ENCODE peak calls at places on chromosome 4, in five cellular contexts. Y, X, L, E and P are unnamed samples. For H3K4me1 and H3K9me3, the result is how much of the 10 kb centered on the place peaks cover.

GRCh38 chr4:22463179-22463578 is 52.7 kb downstream of the ADGRA3 start:
- DNase-seq in Y (no peak), X (no peak), L (no peak), E (peak), P (no peak)

GRCh38 chr4:156751486-156751885 is 220.1 kb downstream of the PDGFC start:
- DNase-seq in Y (peak), X (no peak), L (no peak), E (no peak), P (peak)

GRCh38 chr4:187183351-187183750 is 459.7 kb upstream of the FAT1 start:
- DNase-seq in Y (no peak), X (no peak), L (no peak), E (no peak), P (peak)

GRCh38 chr4:127708985-127709384 is 21.2 kb upstream of the SLC25A31 start:
- DNase-seq in Y (no peak), X (peak), L (no peak), E (no peak), P (peak)

GRCh38 chr4:189304179-189304578 is 636.5 kb upstream of the FRG1 start:
- DNase-seq in Y (no peak), X (no peak), L (no peak), E (no peak), P (no peak)

GRCh38 chr4:16636911-16637630 is 261.4 kb downstream of the LDB2 start:
- DNase-seq in Y (no peak), X (no peak), L (no peak), E (no peak), P (no peak)

GRCh38 chr4:173056271-173056670 is 112.3 kb upstream of the GALNT7 start:
- DNase-seq in Y (no peak), X (no peak), L (no peak), E (no peak), P (no peak)

GRCh38 chr4:186699298-186699697 is 24.4 kb downstream of the FAT1 start:
- DNase-seq in Y (no peak), X (no peak), L (no peak), E (no peak), P (no peak)

GRCh38 chr4:108045687-108046024 is 56.0 kb downstream of the HADH start:
- DNase-seq in Y (no peak), X (peak), L (peak), E (no peak), P (no peak)

GRCh38 chr4:84952004-84952403 is 14.5 kb downstream of the WDFY3 start:
- DNase-seq in Y (no peak), X (no peak), L (no peak), E (no peak), P (peak)

GRCh38 chr4:84957509-84958420 is 8.7 kb downstream of the WDFY3 start:
- DNase-seq in Y (no peak), X (no peak), L (no peak), E (no peak), P (no peak)

GRCh38 chr4:84952776-84953175 is 13.7 kb downstream of the WDFY3 start:
- DNase-seq in Y (no peak), X (no peak), L (no peak), E (no peak), P (no peak)

GRCh38 chr4:84956014-84956413 is 10.5 kb downstream of the WDFY3 start:
- DNase-seq in Y (no peak), X (no peak), L (no peak), E (no peak), P (no peak)

DNA sequence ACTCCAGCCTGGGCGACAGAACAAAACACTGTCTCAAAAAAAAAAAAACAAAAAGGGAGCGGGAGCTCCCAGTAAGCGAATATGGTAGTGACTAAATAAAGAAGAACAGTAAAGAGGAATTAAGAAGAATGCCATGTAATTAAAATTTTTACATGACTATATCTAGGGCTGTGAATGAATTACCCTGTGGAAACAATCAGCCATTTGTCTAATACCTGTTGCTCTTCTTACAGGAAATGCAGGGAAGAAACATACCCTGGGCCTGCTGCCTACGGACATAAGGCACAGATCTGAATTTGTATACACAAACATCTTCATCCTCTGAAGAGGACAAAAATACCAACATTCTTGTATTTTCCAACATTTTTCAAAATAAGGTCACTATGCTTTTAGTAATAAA is 11.3 kb downstream of the WDFY3 start:
- DNase-seq in Y (no peak), X (no peak), L (no peak), E (no peak), P (no peak)
- H3K4me1 ChIP-seq in Y (under half), X (half or more), L (under half), E (under half), P (under half)

GRCh38 chr4:8270912-8271815 is 1.6 kb downstream of the HTRA3 start:
- DNase-seq in Y (no peak), X (no peak), L (no peak), E (no peak), P (no peak)
- H3K27ac ChIP-seq in Y (no peak), X (peak), L (no peak), E (no peak), P (no peak)

GRCh38 chr4:21034728-21035127 is 334.5 kb downstream of the PACRGL start:
- DNase-seq in Y (no peak), X (no peak), L (no peak), E (no peak), P (no peak)

DNA sequence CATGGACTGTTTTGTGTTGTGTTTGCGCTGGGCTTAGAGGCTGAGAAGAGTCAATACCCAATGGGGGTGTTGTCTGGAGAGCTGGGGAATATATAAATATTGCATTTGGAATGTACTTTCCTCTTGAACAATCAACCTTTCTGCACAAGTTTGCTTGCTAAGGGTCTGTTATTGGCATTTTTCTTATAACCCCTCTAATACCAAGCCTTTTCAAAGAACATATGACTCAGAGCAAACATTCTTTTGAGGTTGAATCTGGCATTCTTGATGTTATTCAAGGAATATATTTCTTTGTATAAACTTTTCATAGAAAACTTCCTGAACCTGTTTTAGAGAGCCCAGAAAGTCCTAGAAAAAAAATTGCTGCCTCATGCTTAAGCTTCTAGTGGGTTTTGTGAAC is 332.0 kb downstream of the PACRGL start:
- DNase-seq in Y (no peak), X (no peak), L (no peak), E (no peak), P (peak)
- H3K9me3 ChIP-seq in Y (under half), X (under half), L (under half), E (under half), P (under half)

GRCh38 chr4:168884251-168885124 is 125.6 kb downstream of the CBR4 start:
- DNase-seq in Y (no peak), X (no peak), L (no peak), E (no peak), P (peak)
- H3K4me1 ChIP-seq in Y (under half), X (half or more), L (under half), E (under half), P (half or more)

DNA sequence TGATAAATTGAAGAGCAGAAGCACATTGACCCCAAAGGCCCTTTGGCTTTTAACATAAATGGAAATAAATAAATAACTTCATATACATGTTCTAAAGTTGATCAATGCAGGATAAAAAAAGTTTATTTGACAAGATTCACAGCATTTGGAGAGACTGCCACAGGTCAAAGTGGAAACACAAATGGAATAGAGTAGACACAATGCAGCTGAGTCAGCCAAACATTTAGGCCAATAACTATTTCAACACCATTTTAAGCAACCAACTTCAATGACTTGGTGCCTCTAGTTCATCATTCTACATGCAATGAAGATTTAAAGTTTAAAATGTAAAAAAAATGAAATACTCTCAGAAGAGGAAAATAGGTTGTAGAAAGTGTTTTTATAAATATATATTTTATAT is 365.2 kb downstream of the FAT4 start:
- DNase-seq in Y (no peak), X (no peak), L (no peak), E (no peak), P (no peak)
- H3K27ac ChIP-seq in Y (no peak), X (no peak), L (no peak), E (no peak), P (no peak)

DNA sequence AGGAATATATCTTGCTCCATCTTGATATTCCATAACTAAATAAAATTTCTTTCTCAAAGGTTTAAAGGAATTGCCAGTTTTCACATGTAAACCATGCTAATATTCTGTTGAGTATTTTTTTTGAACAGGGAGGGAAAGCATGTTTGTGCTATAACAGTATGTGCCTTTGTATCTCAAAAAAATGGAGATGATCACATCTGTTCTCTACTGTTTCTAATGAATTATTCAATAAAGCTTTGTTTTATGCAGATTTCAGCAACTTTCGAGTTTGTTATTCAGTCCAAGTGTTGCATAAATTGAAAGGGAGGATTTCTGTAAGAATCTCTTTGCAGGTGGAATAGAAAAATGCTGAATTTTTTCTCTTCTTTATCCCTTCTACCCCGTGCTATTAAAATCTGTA is 41.9 kb downstream of the NEIL3 start:
- DNase-seq in Y (no peak), X (no peak), L (no peak), E (no peak), P (no peak)
- H3K9me3 ChIP-seq in Y (under half), X (under half), L (under half), E (under half), P (under half)

GRCh38 chr4:147842573-147842972 is 110.7 kb downstream of the ARHGAP10 start:
- DNase-seq in Y (no peak), X (peak), L (no peak), E (no peak), P (no peak)
- H3K4me1 ChIP-seq in Y (under half), X (half or more), L (under half), E (under half), P (under half)

DNA sequence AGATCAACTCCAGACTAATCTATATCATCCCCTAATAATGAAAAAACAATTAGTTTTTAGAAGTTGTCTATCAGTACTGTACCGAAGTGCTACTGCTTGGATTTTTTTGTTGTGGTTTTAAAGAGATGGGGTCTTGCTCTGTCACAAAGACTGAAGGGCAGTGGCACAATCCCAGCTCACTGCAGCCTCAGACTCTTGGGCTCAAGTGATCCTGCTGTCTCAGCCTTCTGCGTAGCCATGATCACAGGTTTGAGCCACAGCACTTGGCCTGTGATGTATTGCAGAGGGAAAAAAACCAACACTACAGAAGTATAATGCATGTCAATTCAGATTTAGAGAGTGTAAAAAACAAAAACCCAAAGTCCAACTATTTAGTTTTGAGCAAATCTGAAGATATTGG is 875.0 kb downstream of the ADGRL3 start:
- DNase-seq in Y (no peak), X (no peak), L (no peak), E (no peak), P (no peak)
- H3K27ac ChIP-seq in Y (no peak), X (no peak), L (no peak), E (no peak), P (no peak)

GRCh38 chr4:41483771-41484170 is 54.2 kb upstream of the LIMCH1 start:
- DNase-seq in Y (no peak), X (no peak), L (no peak), E (no peak), P (no peak)

GRCh38 chr4:41477200-41477910 is 60.6 kb upstream of the LIMCH1 start:
- DNase-seq in Y (no peak), X (no peak), L (no peak), E (no peak), P (no peak)

GRCh38 chr4:41476310-41476709 is 61.6 kb upstream of the LIMCH1 start:
- DNase-seq in Y (no peak), X (no peak), L (no peak), E (no peak), P (no peak)

GRCh38 chr4:41480985-41481384 is 57.0 kb upstream of the LIMCH1 start:
- DNase-seq in Y (no peak), X (no peak), L (no peak), E (no peak), P (no peak)

DNA sequence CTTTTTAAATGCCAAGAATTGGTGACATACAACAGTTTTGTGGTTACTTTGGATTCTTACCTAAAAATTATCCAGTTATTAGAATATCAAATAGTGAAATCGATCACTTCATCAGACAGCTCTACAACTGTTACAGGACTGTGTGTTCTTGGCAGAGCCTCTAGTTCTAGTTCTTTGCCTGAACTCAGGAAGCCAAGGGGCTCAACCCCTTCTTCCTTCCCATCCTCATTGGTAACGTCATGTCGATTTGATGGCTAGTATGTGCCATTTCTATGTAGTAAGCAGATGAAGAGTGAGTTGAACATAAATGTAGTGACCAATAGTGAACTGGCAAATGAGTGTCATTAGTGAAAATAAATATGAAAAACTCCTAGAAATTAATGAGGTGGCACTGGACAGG is 59.4 kb upstream of the LIMCH1 start:
- DNase-seq in Y (no peak), X (no peak), L (no peak), E (no peak), P (no peak)
- H3K9me3 ChIP-seq in Y (under half), X (under half), L (under half), E (under half), P (under half)

DNA sequence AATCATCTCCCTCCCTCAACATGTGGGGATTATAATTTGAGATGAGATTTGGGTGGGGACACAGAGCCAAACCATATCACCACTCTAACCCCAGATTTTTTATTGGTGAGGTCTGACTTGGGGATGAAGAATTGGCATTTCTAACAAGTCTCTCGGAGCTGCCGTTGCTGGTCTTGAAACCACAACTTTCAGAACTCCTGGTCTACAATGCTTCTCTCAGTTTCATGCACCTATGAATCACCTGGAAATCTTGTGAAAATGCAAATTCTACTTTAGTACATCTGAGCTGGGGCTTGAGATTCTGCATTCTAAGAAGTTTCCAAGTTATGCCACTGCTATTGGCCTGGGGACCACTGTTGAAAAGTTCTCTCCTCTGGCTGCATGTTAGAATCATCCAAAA is 78.6 kb downstream of the PALLD start:
- DNase-seq in Y (peak), X (no peak), L (no peak), E (no peak), P (no peak)
- H3K4me1 ChIP-seq in Y (under half), X (under half), L (under half), E (under half), P (under half)